ENCODE peak calls at places on chromosomes 5 and 9, in four cellular contexts. A is A549, H is GM12878, Q is HepG2. L is an unnamed sample.

GRCh38 chr5:30874234-30875034 is 319.1 kb upstream of the CDH6 start:
- DNase-seq in A (no peak), H (no peak), Q (no peak), L (no peak)

GRCh38 chr9:21559402-21560280 is 77.5 kb upstream of the IFNE start:
- DNase-seq in A (peak; percentile 83), H (no peak), Q (no peak), L (peak; percentile 56)

GRCh38 chr5:149387982-149388381 is 8.9 kb upstream of the IL17B start:
- DNase-seq in A (no peak), H (no peak), Q (no peak), L (no peak)

GRCh38 chr9:137277329-137278041 is at the start of gene TOR4A:
- DNase-seq in A (peak; percentile 92), H (peak; percentile 42), Q (peak; percentile 94), L (no peak)

GRCh38 chr5:139415221-139415861 is 11.5 kb upstream of the SPATA24 start:
- DNase-seq in A (no peak), H (no peak), Q (no peak), L (no peak)

GRCh38 chr5:32017638-32018429 is 156.3 kb downstream of the GOLPH3 start:
- DNase-seq in A (no peak), H (no peak), Q (no peak), L (no peak)

GRCh38 chr9:101675341-101675740 is 63.1 kb downstream of the GRIN3A start:
- DNase-seq in A (no peak), H (no peak), Q (no peak), L (no peak)

GRCh38 chr5:129400395-129400983 is 59.6 kb upstream of the ADAMTS19 start:
- DNase-seq in A (no peak), H (no peak), Q (no peak), L (peak; percentile 2)

GRCh38 chr9:136185596-136185995 is 19.3 kb downstream of the LHX3 start:
- DNase-seq in A (no peak), H (no peak), Q (no peak), L (no peak)

GRCh38 chr9:101586651-101587050 is 8.1 kb downstream of the PPP3R2 start:
- DNase-seq in A (no peak), H (no peak), Q (peak; percentile 3), L (no peak)

GRCh38 chr9:89923961-89924504 is 319.2 kb downstream of the GADD45G start:
- DNase-seq in A (no peak), H (no peak), Q (peak; percentile 72), L (no peak)

GRCh38 chr9:80995759-80996158 is 693.6 kb downstream of the TLE1 start:
- DNase-seq in A (peak; percentile 2), H (no peak), Q (no peak), L (no peak)

GRCh38 chr5:76956033-76956432 is 3.2 kb downstream of the CRHBP start:
- DNase-seq in A (no peak), H (no peak), Q (no peak), L (no peak)

GRCh38 chr5:168489059-168489458 is 2.8 kb downstream of the RARS1 start:
- DNase-seq in A (no peak), H (no peak), Q (no peak), L (no peak)

DNA sequence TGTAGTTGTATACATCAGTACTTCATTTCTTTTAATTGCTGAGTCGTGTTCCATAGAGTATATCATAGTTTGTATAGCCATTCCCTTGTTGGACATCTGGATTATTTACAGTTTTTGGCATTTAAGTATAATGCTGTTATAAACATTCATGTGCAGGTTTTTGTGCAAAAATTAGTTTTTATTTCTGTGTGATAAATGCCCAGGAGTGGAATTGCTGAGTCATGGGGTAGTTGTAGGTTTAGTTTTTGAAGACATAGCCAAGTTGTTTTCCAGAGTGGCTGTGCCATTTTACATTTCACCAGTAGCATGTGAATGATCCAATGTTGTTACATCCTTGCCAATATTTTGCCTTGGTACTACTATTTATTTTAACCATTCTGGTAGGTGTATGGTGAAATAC is 12.5 kb downstream of the ZNF354B start:
- DNase-seq in A (no peak), H (no peak), Q (no peak), L (no peak)
- H3K9me3 ChIP-seq in A (peaks cover 87% of the 10 kb centered on the region), H (peaks cover 16% of the 10 kb centered on the region), Q (peaks cover 46% of the 10 kb centered on the region), L (no peaks in the 10 kb centered on the region)

GRCh38 chr9:94174164-94174563 is 84.9 kb upstream of the ZNF169 start:
- DNase-seq in A (no peak), H (no peak), Q (no peak), L (no peak)
- TF ChIP-seq PBX3 in A (no peak), H (peak; percentile 57), Q (no peak), L (no peak)

GRCh38 chr5:6847896-6848295 is 134.7 kb downstream of the TENT4A start:
- DNase-seq in A (no peak), H (no peak), Q (no peak), L (no peak)
- H3K9me3 ChIP-seq in A (peaks cover 7% of the 10 kb centered on the region), H (peaks cover 2% of the 10 kb centered on the region), Q (peaks cover 23% of the 10 kb centered on the region), L (no peaks in the 10 kb centered on the region)

GRCh38 chr9:76873056-76873792 is 32.7 kb downstream of the PRUNE2 start:
- DNase-seq in A (no peak), H (no peak), Q (no peak), L (no peak)
- TF ChIP-seq PBX3 in A (no peak), H (no peak), Q (no peak), L (no peak)

GRCh38 chr5:150901446-150901845 is 3.3 kb downstream of the ZNF300 start:
- DNase-seq in A (no peak), H (no peak), Q (no peak), L (no peak)

DNA sequence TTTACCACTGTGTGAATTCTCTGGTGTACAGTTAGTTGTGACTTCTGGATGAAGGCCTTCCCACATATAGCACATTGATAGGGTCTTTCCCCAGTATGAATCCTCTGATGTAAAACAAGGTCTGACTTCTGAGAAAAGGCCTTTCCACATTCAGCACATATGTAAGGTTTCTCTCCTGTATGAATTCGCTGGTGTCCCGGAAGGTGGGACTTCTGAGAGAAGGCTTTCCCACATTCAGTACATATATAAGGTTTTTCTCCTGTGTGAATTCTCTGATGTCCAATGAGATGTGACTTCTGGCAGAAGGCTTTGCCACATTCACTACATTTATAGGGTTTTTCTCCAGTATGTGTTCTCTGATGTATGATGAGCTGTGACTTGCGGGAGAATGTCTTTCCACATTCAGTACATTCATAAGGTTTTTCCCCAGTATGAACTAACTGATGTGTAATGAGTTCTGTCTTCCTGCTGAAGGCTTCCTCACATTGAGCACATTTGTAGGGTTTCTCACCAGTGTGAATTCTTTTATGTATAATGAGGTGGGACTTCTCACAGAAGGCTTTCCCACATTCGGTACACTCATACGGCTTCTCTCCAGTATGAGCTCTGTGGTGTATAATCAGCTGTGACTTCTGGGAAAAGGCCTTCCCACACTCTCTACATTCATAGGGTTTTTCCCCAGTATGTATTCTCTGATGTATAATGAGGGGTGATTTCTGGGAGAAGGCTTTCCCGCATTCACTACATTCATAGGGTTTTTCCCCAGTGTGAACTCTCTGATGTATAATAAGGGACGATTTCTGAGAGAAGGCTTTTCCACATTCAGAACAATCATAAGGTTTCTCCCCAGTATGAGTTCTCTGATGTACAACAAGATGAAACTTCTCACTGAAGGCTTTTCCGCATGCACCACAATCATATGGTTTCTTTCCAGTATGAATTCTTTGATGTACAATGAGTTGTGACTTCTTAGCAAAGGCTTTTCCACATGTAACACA is 9.1 kb downstream of the ZNF300 start:
- DNase-seq in A (peak; percentile 4), H (no peak), Q (no peak), L (no peak)
- H3K9me3 ChIP-seq in A (peaks cover 85% of the 10 kb centered on the region), H (peaks cover 16% of the 10 kb centered on the region), Q (peaks cover 100% of the 10 kb centered on the region), L (peaks cover 58% of the 10 kb centered on the region)

GRCh38 chr9:34555002-34555348 is 32.2 kb upstream of the ENHO start:
- DNase-seq in A (no peak), H (no peak), Q (no peak), L (peak; percentile 83)
- TF ChIP-seq PBX3 in A (no peak), H (no peak), Q (no peak), L (no peak)

GRCh38 chr9:35140097-35140496 is 21.7 kb upstream of the UNC13B start:
- DNase-seq in A (no peak), H (no peak), Q (no peak), L (no peak)
- H3K9me3 ChIP-seq in A (peaks cover 50% of the 10 kb centered on the region), H (peaks cover 11% of the 10 kb centered on the region), Q (peaks cover 37% of the 10 kb centered on the region), L (no peaks in the 10 kb centered on the region)

GRCh38 chr5:173716058-173716682 is 99.7 kb upstream of the BOD1 start:
- DNase-seq in A (no peak), H (no peak), Q (no peak), L (no peak)
- TF ChIP-seq PBX3 in A (no peak), H (no peak), Q (no peak), L (no peak)

GRCh38 chr5:3351581-3352442 is 243.8 kb upstream of the IRX1 start:
- DNase-seq in A (no peak), H (no peak), Q (no peak), L (no peak)

GRCh38 chr5:3348576-3349535 is 246.8 kb upstream of the IRX1 start:
- DNase-seq in A (no peak), H (no peak), Q (no peak), L (no peak)

GRCh38 chr5:3347741-3348140 is 247.9 kb upstream of the IRX1 start:
- DNase-seq in A (no peak), H (no peak), Q (no peak), L (no peak)

GRCh38 chr5:3350781-3351180 is 244.9 kb upstream of the IRX1 start:
- DNase-seq in A (no peak), H (no peak), Q (no peak), L (no peak)

DNA sequence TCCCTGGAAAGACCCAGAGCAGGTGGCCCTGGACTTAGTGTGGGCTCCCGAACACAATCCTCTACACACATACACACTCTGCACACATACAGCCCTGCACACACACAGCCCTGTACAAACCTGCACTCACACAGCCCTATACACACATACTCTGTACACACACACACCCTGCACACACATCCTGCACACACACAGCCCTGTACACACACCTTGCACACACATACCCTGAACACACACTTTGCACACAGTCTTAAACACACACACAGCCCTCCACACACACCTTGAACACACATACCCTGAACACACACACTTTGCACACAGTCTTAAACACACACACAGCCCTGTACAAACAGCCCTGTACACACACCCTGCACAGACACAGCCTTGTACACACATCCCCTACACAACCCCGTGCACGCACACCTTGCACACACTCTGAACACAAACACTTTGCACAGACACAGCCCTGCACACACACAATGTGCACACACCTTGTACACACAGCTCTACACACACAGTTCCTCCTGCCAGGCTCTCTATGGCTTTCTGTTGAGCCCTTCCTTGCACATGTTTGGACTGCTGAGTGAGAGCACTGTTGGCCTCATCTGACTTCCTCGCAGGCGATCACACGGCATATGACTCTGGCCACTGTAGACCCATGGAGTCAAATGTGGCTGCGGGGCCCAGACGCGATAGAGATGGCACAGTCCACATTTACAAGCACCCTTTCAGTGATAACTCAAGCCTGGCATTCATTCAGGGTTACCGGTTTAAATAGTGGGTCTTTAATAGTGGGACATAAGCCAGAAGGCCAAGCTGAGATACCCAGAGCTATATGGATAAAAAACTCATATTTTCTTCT is 245.7 kb upstream of the IRX1 start:
- DNase-seq in A (no peak), H (no peak), Q (no peak), L (no peak)
- H3K9me3 ChIP-seq in A (no peaks in the 10 kb centered on the region), H (peaks cover under 1% of the 10 kb centered on the region), Q (no peaks in the 10 kb centered on the region), L (no peaks in the 10 kb centered on the region)